ENCODE peak calls at places on chromosome 15, in ten cellular contexts. T, F, R, Z, E, G, K, J, C and I are unnamed samples.

GRCh38 chr15:40769310-40770146 is at the start of gene C15orf62:
- DNase-seq in J (no peak), R (peak), E (peak), F (no peak), G (no peak), T (peak), K (peak), C (no peak), Z (no peak), I (peak)

GRCh38 chr15:25394893-25395292 is 43.9 kb downstream of the UBE3A start:
- DNase-seq in J (no peak), F (no peak), E (no peak), C (no peak), R (no peak), Z (no peak), G (no peak), T (no peak), K (no peak), I (no peak)

GRCh38 chr15:98609144-98609852 is 39.0 kb upstream of the IGF1R start:
- DNase-seq in C (no peak), E (peak), J (no peak), F (no peak), Z (no peak), G (no peak), K (no peak), T (no peak), R (no peak), I (peak)

GRCh38 chr15:35851491-35851890 is 305.5 kb upstream of the DPH6 start:
- DNase-seq in C (no peak), E (no peak), J (no peak), T (no peak), F (no peak), K (no peak), R (no peak), G (no peak), Z (no peak), I (no peak)

GRCh38 chr15:80766275-80766674 is 12.9 kb upstream of the CEMIP start:
- DNase-seq in K (no peak), J (no peak), C (no peak), E (no peak), G (no peak), F (no peak), Z (no peak), T (no peak), R (no peak), I (no peak)

GRCh38 chr15:89203705-89204273 is 17.6 kb downstream of the RLBP1 start:
- DNase-seq in C (no peak), J (no peak), K (no peak), F (no peak), G (no peak), R (no peak), Z (no peak), T (no peak), E (no peak), I (no peak)

GRCh38 chr15:62792960-62793758 is 249.4 kb upstream of the TPM1 start:
- DNase-seq in F (no peak), R (no peak), T (no peak), E (no peak), K (no peak), C (no peak), Z (no peak), G (no peak), J (no peak), I (no peak)

GRCh38 chr15:92155941-92156340 is 237.7 kb upstream of the ST8SIA2 start:
- DNase-seq in J (no peak), E (no peak), Z (no peak), K (no peak), F (no peak), C (no peak), G (no peak), R (no peak), T (no peak), I (no peak)

GRCh38 chr15:79370716-79371115 is 59.8 kb downstream of the TMED3 start:
- DNase-seq in R (no peak), Z (no peak), C (no peak), K (no peak), G (no peak), F (no peak), T (no peak), E (no peak), J (no peak), I (peak)

GRCh38 chr15:92570391-92570790 is 85.2 kb downstream of the FAM174B start:
- DNase-seq in E (no peak), K (no peak), T (no peak), R (no peak), F (no peak), Z (no peak), J (no peak), G (no peak), C (no peak), I (no peak)

GRCh38 chr15:67836477-67836876 is 3.4 kb downstream of the RNU6-1 start:
- DNase-seq in R (no peak), G (no peak), F (no peak), J (no peak), Z (peak), K (peak), C (no peak), T (peak), E (no peak), I (no peak)

GRCh38 chr15:71136159-71137137 is 21.2 kb downstream of the THSD4 start:
- DNase-seq in E (peak), C (no peak), T (no peak), F (peak), G (no peak), J (no peak), Z (no peak), K (no peak), R (no peak), I (peak)

GRCh38 chr15:51341366-51342248 is at the start of gene GLDN:
- DNase-seq in C (peak), Z (no peak), R (no peak), F (peak), T (peak), K (peak), G (peak), E (no peak), J (peak), I (peak)

GRCh38 chr15:67680645-67681044 is 138.1 kb downstream of the MAP2K5 start:
- DNase-seq in R (no peak), C (no peak), T (no peak), E (no peak), K (no peak), Z (no peak), F (no peak), J (no peak), G (no peak), I (no peak)

GRCh38 chr15:65223996-65224395 is 12.7 kb upstream of the CILP start:
- DNase-seq in G (no peak), R (no peak), C (no peak), J (no peak), E (no peak), T (no peak), F (no peak), K (no peak), Z (no peak), I (no peak)

GRCh38 chr15:97978408-97979130 is 18.1 kb downstream of the ARRDC4 start:
- DNase-seq in K (no peak), C (no peak), R (no peak), E (no peak), Z (no peak), F (no peak), G (no peak), T (peak), J (no peak), I (no peak)

GRCh38 chr15:95401586-95401985 is 928.9 kb upstream of the NR2F2 start:
- DNase-seq in G (no peak), T (no peak), K (no peak), E (no peak), C (no peak), J (no peak), Z (no peak), R (no peak), F (no peak), I (no peak)

GRCh38 chr15:100726426-100727190 is 124.2 kb downstream of the ASB7 start:
- DNase-seq in K (no peak), G (no peak), Z (no peak), E (no peak), R (no peak), J (no peak), C (no peak), F (no peak), T (no peak), I (peak)

GRCh38 chr15:35928847-35929246 is 382.9 kb upstream of the DPH6 start:
- DNase-seq in K (peak), Z (no peak), J (no peak), R (no peak), C (no peak), T (no peak), E (no peak), G (no peak), F (no peak), I (no peak)

GRCh38 chr15:78101423-78102105 is 9.2 kb downstream of the SH2D7 start:
- DNase-seq in R (no peak), J (no peak), K (no peak), E (no peak), T (no peak), G (no peak), F (no peak), Z (no peak), C (no peak), I (no peak)

GRCh38 chr15:52080031-52080430 is 32.5 kb downstream of the BCL2L10 start:
- DNase-seq in R (no peak), F (no peak), T (no peak), C (no peak), E (no peak), Z (no peak), G (no peak), K (no peak), J (no peak), I (peak)

GRCh38 chr15:94840794-94841587 is 609.6 kb downstream of the MCTP2 start:
- DNase-seq in T (no peak), J (no peak), F (no peak), K (no peak), Z (peak), E (no peak), C (no peak), R (no peak), G (no peak), I (peak)

GRCh38 chr15:69482686-69483256 is 30.2 kb downstream of the RPLP1 start:
- DNase-seq in E (no peak), G (no peak), R (no peak), J (no peak), T (peak), F (no peak), K (no peak), Z (no peak), C (no peak), I (no peak)

GRCh38 chr15:76338555-76339301 is 2.2 kb downstream of the ISL2 start:
- DNase-seq in Z (no peak), E (no peak), R (no peak), K (no peak), C (no peak), F (no peak), G (no peak), T (no peak), J (no peak), I (no peak)

GRCh38 chr15:66936864-66937245 is 128.5 kb upstream of the SMAD3 start:
- DNase-seq in J (no peak), G (no peak), E (no peak), Z (no peak), R (no peak), F (no peak), K (no peak), C (no peak), T (no peak), I (no peak)

GRCh38 chr15:75138016-75138999 is 63.4 kb upstream of the C15orf39 start:
- DNase-seq in K (no peak), E (no peak), C (no peak), G (no peak), R (no peak), Z (no peak), J (no peak), T (no peak), F (no peak), I (no peak)

GRCh38 chr15:25862469-25863066 is 559 bp downstream of the ATP10A start:
- DNase-seq in T (peak), F (no peak), J (no peak), C (no peak), K (no peak), R (no peak), G (no peak), E (no peak), Z (no peak), I (no peak)

GRCh38 chr15:39642011-39642640 is 61.2 kb downstream of the THBS1 start:
- DNase-seq in Z (no peak), C (no peak), K (peak), J (no peak), F (no peak), G (no peak), T (no peak), E (peak), R (no peak), I (peak)

GRCh38 chr15:46442901-46443590 is 808.2 kb downstream of the SQOR start:
- DNase-seq in G (no peak), F (no peak), E (no peak), J (no peak), K (no peak), Z (no peak), T (no peak), C (no peak), R (no peak), I (peak)

GRCh38 chr15:40217166-40217785 is 21.6 kb upstream of the PAK6 start:
- DNase-seq in K (peak), C (peak), Z (no peak), T (peak), J (peak), E (peak), F (no peak), R (no peak), G (no peak), I (peak)

GRCh38 chr15:70879386-70879785 is 12.8 kb downstream of the THAP10 start:
- DNase-seq in T (no peak), E (peak), G (no peak), Z (no peak), R (no peak), C (no peak), J (no peak), K (no peak), F (no peak), I (peak)

GRCh38 chr15:75830910-75831805 is 12.1 kb upstream of the UBE2Q2 start:
- DNase-seq in C (no peak), J (no peak), R (no peak), E (no peak), K (no peak), F (no peak), G (no peak), T (no peak), Z (no peak), I (no peak)

GRCh38 chr15:85607842-85608241 is 186.9 kb downstream of the KLHL25 start:
- DNase-seq in K (no peak), R (no peak), T (no peak), J (no peak), E (peak), C (no peak), F (no peak), G (no peak), Z (no peak), I (peak)

GRCh38 chr15:41561777-41562145 is 2.7 kb downstream of the TYRO3 start:
- DNase-seq in G (no peak), F (peak), K (peak), Z (no peak), T (no peak), C (no peak), J (no peak), E (no peak), R (no peak), I (peak)

GRCh38 chr15:77009646-77010311 is 14.9 kb downstream of the PSTPIP1 start:
- DNase-seq in R (no peak), K (no peak), E (no peak), G (no peak), F (no peak), C (no peak), J (no peak), Z (no peak), T (no peak), I (no peak)